ENCODE peak calls at places on chromosomes 7 and 10, in four cellular contexts. One of them, this sample, is unnamed.

GRCh38 chr10:129079705-129080104 is 387.3 kb upstream of the MGMT start:
- DNase-seq in tibial artery: no peak
- DNase-seq in fibroblast of the aortic adventitia: no peak
- DNase-seq in Panc1: no peak
- DNase-seq in this sample: no peak

GRCh38 chr7:47757946-47758371 is 176.0 kb upstream of the TNS3 start:
- DNase-seq in tibial artery: peak
- DNase-seq in Panc1: no peak
- DNase-seq in fibroblast of the aortic adventitia: peak
- DNase-seq in this sample: peak

GRCh38 chr7:133859871-133860427 is 267.2 kb upstream of the LRGUK start:
- DNase-seq in tibial artery: no peak
- DNase-seq in fibroblast of the aortic adventitia: no peak
- DNase-seq in Panc1: no peak
- DNase-seq in this sample: no peak

GRCh38 chr10:71911296-71911954 is 52.8 kb upstream of the CHST3 start:
- DNase-seq in Panc1: no peak
- DNase-seq in tibial artery: no peak
- DNase-seq in fibroblast of the aortic adventitia: peak
- DNase-seq in this sample: no peak

GRCh38 chr10:17062009-17062408 is 67.6 kb downstream of the CUBN start:
- DNase-seq in Panc1: no peak
- DNase-seq in tibial artery: no peak
- DNase-seq in fibroblast of the aortic adventitia: peak
- DNase-seq in this sample: peak

GRCh38 chr10:33721509-33721908 is 387.0 kb upstream of the NRP1 start:
- DNase-seq in Panc1: no peak
- DNase-seq in tibial artery: no peak
- DNase-seq in fibroblast of the aortic adventitia: no peak
- DNase-seq in this sample: no peak

GRCh38 chr10:47294057-47294456 is 5.9 kb upstream of the GDF10 start:
- DNase-seq in Panc1: no peak
- DNase-seq in tibial artery: peak
- DNase-seq in fibroblast of the aortic adventitia: no peak
- DNase-seq in this sample: no peak

GRCh38 chr10:29324220-29324831 is 35.5 kb downstream of the LYZL1 start:
- DNase-seq in tibial artery: no peak
- DNase-seq in fibroblast of the aortic adventitia: no peak
- DNase-seq in Panc1: no peak
- DNase-seq in this sample: no peak

GRCh38 chr7:117445206-117445605 is 17.9 kb upstream of the ASZ1 start:
- DNase-seq in tibial artery: no peak
- DNase-seq in Panc1: no peak
- DNase-seq in fibroblast of the aortic adventitia: peak
- DNase-seq in this sample: peak

GRCh38 chr7:133112335-133112734 is 30.4 kb upstream of the CHCHD3 start:
- DNase-seq in tibial artery: no peak
- DNase-seq in fibroblast of the aortic adventitia: no peak
- DNase-seq in Panc1: no peak
- DNase-seq in this sample: no peak

GRCh38 chr7:135208417-135208793 is 2.9 kb downstream of the WDR91 start:
- DNase-seq in tibial artery: no peak
- DNase-seq in fibroblast of the aortic adventitia: no peak
- DNase-seq in Panc1: no peak
- DNase-seq in this sample: no peak

GRCh38 chr7:92595281-92595680 is 5.1 kb upstream of the FAM133B start:
- DNase-seq in fibroblast of the aortic adventitia: no peak
- DNase-seq in tibial artery: no peak
- DNase-seq in Panc1: no peak
- DNase-seq in this sample: peak

GRCh38 chr7:29881724-29882123 is 75.4 kb downstream of the WIPF3 start:
- DNase-seq in Panc1: no peak
- DNase-seq in tibial artery: no peak
- DNase-seq in fibroblast of the aortic adventitia: no peak
- DNase-seq in this sample: no peak

GRCh38 chr7:54839538-54840213 is 80.7 kb upstream of the SEC61G start:
- DNase-seq in tibial artery: peak
- DNase-seq in fibroblast of the aortic adventitia: peak
- DNase-seq in Panc1: no peak
- DNase-seq in this sample: no peak

GRCh38 chr10:22253578-22253882 is 35.7 kb upstream of the EBLN1 start:
- DNase-seq in tibial artery: peak
- DNase-seq in Panc1: no peak
- DNase-seq in fibroblast of the aortic adventitia: no peak
- DNase-seq in this sample: no peak

GRCh38 chr7:39910108-39910869 is 39.8 kb upstream of the CDK13 start:
- DNase-seq in fibroblast of the aortic adventitia: peak
- DNase-seq in Panc1: no peak
- DNase-seq in tibial artery: no peak
- DNase-seq in this sample: no peak

GRCh38 chr10:3785849-3786290 is 861 bp upstream of the KLF6 start:
- DNase-seq in fibroblast of the aortic adventitia: peak
- DNase-seq in tibial artery: no peak
- DNase-seq in Panc1: no peak
- DNase-seq in this sample: no peak

GRCh38 chr10:8113616-8114015 is 59.1 kb downstream of the GATA3 start:
- DNase-seq in Panc1: no peak
- DNase-seq in tibial artery: no peak
- DNase-seq in fibroblast of the aortic adventitia: no peak
- DNase-seq in this sample: no peak

GRCh38 chr7:28640026-28640425 is 227.7 kb downstream of the CREB5 start:
- DNase-seq in Panc1: no peak
- DNase-seq in fibroblast of the aortic adventitia: no peak
- DNase-seq in tibial artery: no peak
- DNase-seq in this sample: no peak

GRCh38 chr7:28645866-28646265 is 233.5 kb downstream of the CREB5 start:
- DNase-seq in Panc1: no peak
- DNase-seq in tibial artery: no peak
- DNase-seq in fibroblast of the aortic adventitia: no peak
- DNase-seq in this sample: no peak

GRCh38 chr7:28638914-28639313 is 226.6 kb downstream of the CREB5 start:
- DNase-seq in tibial artery: no peak
- DNase-seq in Panc1: no peak
- DNase-seq in fibroblast of the aortic adventitia: no peak
- DNase-seq in this sample: no peak

GRCh38 chr7:28643369-28644340 is 231.3 kb downstream of the CREB5 start:
- DNase-seq in fibroblast of the aortic adventitia: no peak
- DNase-seq in tibial artery: no peak
- DNase-seq in Panc1: no peak
- DNase-seq in this sample: no peak

DNA sequence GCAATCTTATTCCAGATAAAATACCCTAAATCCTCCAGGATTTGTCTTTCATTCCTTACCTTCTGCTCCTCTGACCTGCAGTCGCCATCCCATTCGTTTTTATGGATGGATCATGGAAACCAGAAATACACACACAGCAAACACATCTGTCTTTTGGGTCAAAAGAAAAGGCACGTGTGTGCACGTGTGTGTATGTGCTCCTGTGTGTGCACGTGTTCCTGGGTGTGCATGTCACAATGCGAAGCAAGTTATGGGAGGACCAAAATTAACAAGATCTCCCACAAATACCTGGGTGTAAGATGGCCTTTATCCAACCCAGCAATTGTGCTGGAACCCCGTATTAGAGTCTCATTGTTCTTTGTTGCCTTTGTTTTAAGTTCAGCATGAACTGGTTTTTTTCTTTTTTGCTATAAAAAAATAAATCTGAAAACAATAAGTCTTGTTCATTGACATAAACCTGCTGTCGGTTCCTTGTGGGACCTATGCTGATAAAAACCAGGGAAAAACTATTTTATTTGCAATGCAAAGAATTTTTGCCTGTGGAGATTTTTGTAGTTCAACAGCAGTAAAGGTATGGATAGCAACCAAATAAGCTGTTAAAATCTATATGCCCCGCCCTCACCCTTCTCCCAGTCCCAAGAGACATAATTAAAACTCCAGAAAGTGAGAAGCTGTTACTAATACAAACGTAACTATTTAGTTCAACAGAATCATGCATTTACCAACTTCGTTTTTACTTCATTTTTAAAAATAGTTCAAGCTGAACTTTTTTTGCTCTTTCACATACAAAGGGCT is 229.6 kb downstream of the CREB5 start:
- DNase-seq in Panc1: no peak
- DNase-seq in tibial artery: no peak
- DNase-seq in fibroblast of the aortic adventitia: no peak
- DNase-seq in this sample: no peak
- H3K4me3 ChIP-seq in Panc1: no peak
- H3K4me3 ChIP-seq in tibial artery: no peak
- H3K4me3 ChIP-seq in fibroblast of the aortic adventitia: no peak
- H3K4me3 ChIP-seq in this sample: no peak

DNA sequence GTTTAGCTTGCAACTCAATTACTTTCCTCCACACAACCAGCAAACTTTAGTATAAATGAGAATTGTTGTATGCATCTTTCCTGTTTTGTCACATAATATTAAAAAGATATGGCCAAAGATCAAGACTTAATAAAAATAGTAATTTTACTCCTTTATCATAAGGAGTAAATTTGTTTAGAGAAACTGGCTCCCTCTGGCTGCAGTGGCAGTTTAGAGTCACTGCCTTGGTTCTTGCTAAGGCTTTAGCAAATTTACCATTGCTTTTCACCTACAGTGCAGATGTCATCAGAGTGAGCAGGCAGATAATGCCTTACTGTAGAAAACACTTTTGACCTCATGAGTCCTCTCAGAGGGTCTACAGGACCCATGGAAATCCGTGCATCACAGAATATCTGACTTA is 2.6 kb downstream of the PRPF18 start:
- DNase-seq in fibroblast of the aortic adventitia: no peak
- DNase-seq in tibial artery: no peak
- DNase-seq in Panc1: no peak
- DNase-seq in this sample: no peak
- TF ChIP-seq CTCF in fibroblast of the aortic adventitia: no peak
- TF ChIP-seq CTCF in tibial artery: no peak
- TF ChIP-seq CTCF in Panc1: peak
- TF ChIP-seq CTCF in this sample: peak

DNA sequence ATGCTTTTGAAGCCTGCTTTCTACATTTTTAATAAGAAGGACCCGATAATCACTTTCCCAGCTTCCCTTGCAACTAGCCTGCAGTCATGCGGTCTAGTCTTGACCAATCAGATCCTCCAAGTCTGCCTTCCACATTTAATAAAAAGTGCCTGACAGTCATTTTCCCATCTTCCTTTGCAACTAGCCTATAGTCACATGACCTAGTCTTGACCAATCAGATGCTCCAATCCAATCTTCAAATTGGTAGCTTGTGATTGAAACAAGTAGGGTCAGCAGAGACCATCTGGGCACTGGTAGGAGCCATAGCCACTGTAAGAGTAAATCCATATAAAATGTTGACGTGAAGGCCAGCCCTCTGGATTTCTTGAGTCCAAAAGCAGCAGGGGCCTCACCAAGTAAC is 80.0 kb downstream of the NPTX2 start:
- DNase-seq in tibial artery: peak
- DNase-seq in Panc1: no peak
- DNase-seq in fibroblast of the aortic adventitia: no peak
- DNase-seq in this sample: no peak
- H3K4me3 ChIP-seq in tibial artery: no peak
- H3K4me3 ChIP-seq in Panc1: no peak
- H3K4me3 ChIP-seq in fibroblast of the aortic adventitia: no peak
- H3K4me3 ChIP-seq in this sample: no peak

GRCh38 chr10:114724295-114724694 is 66.2 kb upstream of the ABLIM1 start:
- DNase-seq in tibial artery: no peak
- DNase-seq in fibroblast of the aortic adventitia: no peak
- DNase-seq in Panc1: no peak
- DNase-seq in this sample: no peak
- TF ChIP-seq CTCF in tibial artery: no peak
- TF ChIP-seq CTCF in fibroblast of the aortic adventitia: no peak
- TF ChIP-seq CTCF in Panc1: no peak
- TF ChIP-seq CTCF in this sample: no peak

GRCh38 chr7:90213521-90213920 is 2.0 kb downstream of the STEAP2 start:
- DNase-seq in fibroblast of the aortic adventitia: no peak
- DNase-seq in tibial artery: no peak
- DNase-seq in Panc1: no peak
- DNase-seq in this sample: no peak
- H3K4me3 ChIP-seq in fibroblast of the aortic adventitia: no peak
- H3K4me3 ChIP-seq in tibial artery: no peak
- H3K4me3 ChIP-seq in Panc1: no peak
- H3K4me3 ChIP-seq in this sample: no peak

GRCh38 chr10:119178371-119179119 is at the start of gene PRDX3:
- DNase-seq in Panc1: peak
- DNase-seq in tibial artery: peak
- DNase-seq in fibroblast of the aortic adventitia: peak
- DNase-seq in this sample: no peak
- TF ChIP-seq CTCF in Panc1: no peak
- TF ChIP-seq CTCF in tibial artery: peak
- TF ChIP-seq CTCF in fibroblast of the aortic adventitia: no peak
- TF ChIP-seq CTCF in this sample: no peak

DNA sequence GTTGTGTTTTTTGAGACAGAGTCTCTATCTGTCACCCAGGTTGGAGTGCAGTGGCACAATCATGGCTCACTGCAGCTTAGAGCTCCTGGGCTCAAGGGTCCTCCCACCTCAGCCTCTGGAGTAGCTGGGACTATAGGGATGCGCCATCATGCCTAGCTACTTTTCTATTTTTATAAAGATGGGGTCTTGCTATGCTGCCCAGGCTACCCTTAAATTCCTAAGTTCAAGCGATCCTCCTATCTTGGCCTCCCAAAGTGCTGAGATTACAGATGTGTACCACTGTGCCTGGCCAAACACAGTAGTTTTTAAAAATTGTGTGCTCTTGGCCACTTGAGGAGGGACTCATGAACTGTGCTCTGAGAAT is 10.6 kb upstream of the TLX1 start:
- DNase-seq in fibroblast of the aortic adventitia: no peak
- DNase-seq in tibial artery: no peak
- DNase-seq in Panc1: no peak
- DNase-seq in this sample: no peak
- H3K4me3 ChIP-seq in fibroblast of the aortic adventitia: no peak
- H3K4me3 ChIP-seq in tibial artery: peak
- H3K4me3 ChIP-seq in Panc1: peak
- H3K4me3 ChIP-seq in this sample: peak

DNA sequence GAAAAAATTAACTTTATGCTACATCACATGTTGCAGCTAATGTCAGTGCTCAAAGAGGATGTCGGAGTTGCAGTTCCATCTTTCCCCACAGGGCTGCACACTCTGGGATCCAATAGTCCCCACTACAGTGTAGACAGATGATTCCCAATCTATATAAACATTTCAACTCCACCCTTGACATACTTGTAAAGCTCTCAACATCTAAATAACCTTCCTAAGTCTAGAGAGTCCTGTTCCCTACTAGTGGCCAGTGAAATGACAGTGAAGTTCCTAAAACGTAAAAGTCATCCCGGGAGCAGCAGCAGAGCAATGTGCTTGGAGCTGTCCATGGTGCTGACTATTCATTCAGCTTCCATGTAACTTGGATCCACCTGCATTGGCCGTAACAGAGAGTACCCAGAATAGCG is 145.1 kb downstream of the GRM8 start:
- DNase-seq in fibroblast of the aortic adventitia: peak
- DNase-seq in tibial artery: no peak
- DNase-seq in Panc1: peak
- DNase-seq in this sample: peak
- TF ChIP-seq CTCF in fibroblast of the aortic adventitia: peak
- TF ChIP-seq CTCF in tibial artery: no peak
- TF ChIP-seq CTCF in Panc1: peak
- TF ChIP-seq CTCF in this sample: peak